ENCODE peak calls at places on chromosome 11, in six cellular contexts. E is endothelial cell of umbilical vein, S is HepG2, W is A549, H is GM12878, I is K562. T is an unnamed sample.

GRCh38 chr11:92296138-92296515 is 71.5 kb downstream of the FAT3 start:
- DNase-seq in W (no peak), I (no peak), S (no peak), E (no peak), H (no peak), T (no peak)

GRCh38 chr11:68020575-68020974 is 9.9 kb upstream of the NDUFS8 start:
- DNase-seq in E (peak; percentile 28), H (no peak), W (peak; percentile 70), S (no peak), I (no peak), T (peak; percentile 63)

GRCh38 chr11:45107051-45107450 is 39.4 kb upstream of the PRDM11 start:
- DNase-seq in H (no peak), I (no peak), S (peak; percentile 13), E (no peak), W (no peak), T (no peak)

GRCh38 chr11:1868636-1869291 is 15.9 kb downstream of the LSP1 start:
- DNase-seq in S (no peak), E (no peak), W (no peak), H (no peak), I (no peak), T (peak; percentile 44)

GRCh38 chr11:34466802-34467488 is 28.2 kb downstream of the CAT start:
- DNase-seq in W (no peak), I (no peak), E (no peak), H (no peak), S (no peak), T (no peak)

GRCh38 chr11:130127509-130127908 is 32.1 kb upstream of the ST14 start:
- DNase-seq in I (no peak), S (no peak), H (no peak), W (no peak), E (no peak), T (no peak)

GRCh38 chr11:70738661-70739060 is 340.3 kb downstream of the CTTN start:
- DNase-seq in S (no peak), E (no peak), H (no peak), I (no peak), W (no peak), T (no peak)

GRCh38 chr11:130163346-130164220 is 4.0 kb downstream of the ST14 start:
- DNase-seq in W (no peak), H (no peak), I (peak; percentile 61), E (no peak), S (peak; percentile 55), T (peak; percentile 92)

GRCh38 chr11:70711095-70711910 is 313.0 kb downstream of the CTTN start:
- DNase-seq in H (no peak), E (no peak), W (no peak), S (no peak), I (no peak), T (no peak)

GRCh38 chr11:2401436-2401984 is 960 bp downstream of the TSSC4 start:
- DNase-seq in W (peak; percentile 31), I (peak; percentile 38), S (peak; percentile 25), E (no peak), H (no peak), T (no peak)

GRCh38 chr11:107249054-107249453 is 208.6 kb downstream of the CWF19L2 start:
- DNase-seq in I (no peak), S (no peak), W (no peak), E (no peak), H (no peak), T (peak; percentile 25)

GRCh38 chr11:19574916-19575315 is 137.7 kb upstream of the NAV2 start:
- DNase-seq in W (no peak), I (no peak), S (no peak), E (no peak), H (no peak), T (no peak)

DNA sequence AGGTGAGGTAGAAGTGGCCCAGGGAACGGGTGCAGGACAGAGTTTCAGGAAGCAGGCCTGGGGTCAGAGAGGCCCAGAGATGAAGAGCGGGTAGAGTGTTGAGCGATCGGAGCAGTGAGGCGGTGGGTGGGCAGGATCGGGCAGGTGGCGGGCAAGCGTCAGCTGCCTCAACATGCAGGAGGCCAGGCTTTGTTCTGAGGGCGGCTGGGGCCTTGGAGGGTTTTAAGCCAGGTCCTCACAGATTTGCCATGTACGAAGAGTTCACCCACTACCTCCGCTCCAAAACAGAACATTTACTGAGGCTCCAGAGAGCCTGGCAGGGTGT is 29.4 kb downstream of the FLRT1 start:
- DNase-seq in H (no peak), S (no peak), E (no peak), I (no peak), W (no peak), T (no peak)
- TF ChIP-seq MYC in H (no peak), S (no peak), E (no peak), I (no peak), W (no peak), T (no peak)

DNA sequence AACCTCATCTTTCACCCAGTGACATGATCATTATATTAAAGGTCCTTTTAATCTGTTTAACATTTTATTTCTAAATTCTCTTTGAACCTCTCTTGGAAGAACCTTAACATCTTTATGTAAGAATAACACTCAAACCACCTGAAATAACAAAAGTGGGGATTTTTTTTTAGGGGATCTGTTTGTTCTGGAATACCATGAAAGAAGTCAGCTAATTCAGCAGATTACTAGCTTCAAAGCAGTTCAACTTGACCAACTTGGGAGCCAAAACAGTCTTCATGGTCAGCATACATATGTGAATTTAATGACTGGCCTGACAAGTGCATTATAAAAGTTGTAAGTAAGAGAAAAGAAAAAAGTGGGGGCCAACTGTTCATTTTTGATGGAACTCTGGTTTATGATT is 52.3 kb downstream of the CCDC34 start:
- DNase-seq in H (no peak), W (no peak), E (no peak), I (no peak), S (no peak), T (no peak)
- TF ChIP-seq CTCF in H (no peak), W (no peak), E (no peak), I (no peak), S (no peak), T (no peak)

DNA sequence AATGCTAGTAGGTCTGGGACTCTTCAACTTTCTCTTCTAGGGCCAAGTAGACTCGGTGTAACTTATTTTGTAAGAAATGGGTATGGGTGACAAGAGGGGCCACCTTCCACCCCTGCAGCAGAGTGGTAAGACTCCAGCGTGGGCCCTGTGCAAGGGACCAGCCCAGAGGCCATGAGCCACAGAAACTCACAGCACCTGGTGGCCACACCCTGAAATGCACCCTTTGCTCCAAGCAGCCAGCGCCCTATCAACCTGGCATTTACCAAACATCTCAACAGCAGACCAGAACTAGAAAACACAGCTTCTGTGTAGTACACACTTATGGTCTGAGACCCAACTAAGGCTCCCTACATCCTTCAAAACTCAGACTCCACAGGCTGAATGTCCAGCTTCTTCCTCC is 5.7 kb downstream of the CDCA5 start:
- DNase-seq in H (no peak), S (peak; percentile 49), E (peak; percentile 22), W (peak; percentile 77), I (peak; percentile 75), T (peak; percentile 74)
- TF ChIP-seq MYC in H (no peak), S (no peak), E (no peak), W (peak; percentile 49), I (no peak), T (peak; percentile 78)

GRCh38 chr11:123302751-123303195 is 107.7 kb upstream of the CLMP start:
- DNase-seq in E (no peak), W (no peak), I (no peak), S (no peak), H (peak; percentile 79), T (peak; percentile 46)
- TF ChIP-seq CTCF in E (no peak), W (no peak), I (no peak), S (no peak), H (no peak), T (no peak)

DNA sequence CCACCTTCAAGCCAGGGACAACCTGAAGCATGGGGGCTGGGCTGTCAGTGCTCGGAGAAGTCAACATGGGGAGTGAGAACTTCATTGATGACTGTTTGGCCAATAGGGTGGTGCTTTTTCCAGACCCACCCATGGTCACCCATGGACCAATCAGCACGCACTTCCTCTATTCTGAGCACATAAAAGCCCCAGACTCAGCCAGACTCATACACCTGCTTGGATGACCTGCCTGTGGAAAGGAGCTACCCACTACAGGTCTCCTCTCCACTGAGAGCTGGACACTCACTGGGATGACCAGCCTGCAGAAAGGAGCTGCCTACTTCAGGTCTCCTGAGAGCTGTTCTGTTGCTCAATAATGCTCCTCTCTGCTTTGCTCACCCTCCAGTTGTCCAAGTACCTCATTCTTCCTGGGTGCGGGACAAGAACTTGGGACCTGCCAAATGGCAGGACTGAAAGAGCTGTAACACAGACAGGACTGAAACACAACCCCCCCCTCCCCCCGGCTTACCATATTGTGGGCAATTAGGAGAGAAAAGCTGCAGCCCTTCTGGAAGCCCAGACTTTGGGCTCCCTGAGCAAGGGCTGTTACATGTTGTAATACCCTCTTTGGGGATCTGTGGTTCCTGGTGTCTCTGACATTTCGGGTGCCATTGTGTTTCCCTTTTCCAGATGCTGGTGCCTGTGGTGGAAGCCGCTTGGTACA is 44.4 kb upstream of the WNT11 start:
- DNase-seq in S (no peak), I (no peak), E (no peak), W (no peak), H (no peak), T (peak; percentile 58)
- TF ChIP-seq MYC in S (no peak), I (no peak), E (no peak), W (no peak), H (no peak), T (no peak)

DNA sequence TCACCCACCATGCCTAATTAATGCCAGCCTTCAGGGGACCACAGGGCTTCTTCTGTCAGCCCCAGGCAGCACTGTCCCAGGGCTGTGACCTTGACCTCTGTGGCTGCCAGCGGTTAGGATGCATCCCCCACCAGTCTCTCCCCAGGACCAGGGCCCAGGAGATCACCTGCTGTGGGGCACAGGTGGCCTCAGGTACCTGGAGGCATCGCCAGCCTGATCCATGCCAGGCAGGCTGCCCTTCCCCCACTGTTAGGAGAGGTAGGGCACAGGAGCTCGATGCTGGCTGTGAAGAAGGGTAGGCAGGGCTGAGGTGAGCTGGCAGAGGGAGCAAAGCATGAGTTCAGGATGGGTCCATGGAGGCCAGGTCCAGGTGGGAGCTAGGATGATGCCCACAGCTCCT is 16.7 kb upstream of the MDK start:
- DNase-seq in E (no peak), W (no peak), H (no peak), I (no peak), S (no peak), T (no peak)
- TF ChIP-seq CTCF in E (no peak), W (no peak), H (no peak), I (no peak), S (no peak), T (no peak)

DNA sequence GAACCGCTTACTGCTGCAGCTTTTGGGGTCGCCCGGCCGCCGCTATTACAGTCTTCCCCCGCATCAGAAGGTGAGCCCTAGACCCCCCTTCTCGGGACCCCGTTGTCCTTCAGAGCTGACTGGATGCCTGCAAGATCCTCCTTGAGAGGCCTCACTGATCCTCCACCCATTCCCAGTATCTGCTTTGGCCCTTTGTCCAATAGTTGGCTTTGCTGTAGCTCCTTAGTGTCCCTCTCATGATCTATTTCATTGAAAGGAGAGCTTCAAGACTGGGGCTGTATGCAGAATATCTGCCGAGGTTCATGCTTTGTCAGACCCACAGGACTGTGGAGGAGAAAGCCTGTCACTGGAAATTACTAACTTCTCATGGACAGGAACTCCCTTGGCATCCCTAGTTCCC is 474 bp downstream of the DLAT start:
- DNase-seq in H (no peak), S (peak; percentile 4), E (peak; percentile 43), W (peak; percentile 8), I (peak; percentile 44), T (peak; percentile 50)
- TF ChIP-seq MYC in H (no peak), S (no peak), E (no peak), W (no peak), I (no peak), T (no peak)

T was measured in NB4.